ENCODE peak calls at places on chromosomes 4 and X, in six cellular contexts. O is MM.1S; F is activated CD8-positive, alpha-beta memory T cell treated with anti-CD3 and anti-CD28 coated beads for 4 hours; L is activated naive CD4-positive, alpha-beta T cell; H is NCI-H524; T is IMR-90. G is an unnamed sample.
A peak's percentile ranks its signal among the peaks of the same experiment; 100 is the strongest.

GRCh38 chrX:71285929-71286328 is 2.5 kb downstream of the NONO start:
- DNase-seq in O (no peak), F (no peak), L (no peak), H (no peak), T (no peak), G (no peak)

GRCh38 chr4:13678186-13678924 is 50.8 kb upstream of the BOD1L1 start:
- DNase-seq in O (peak; percentile 59), F (no peak), L (no peak), H (no peak), T (no peak), G (no peak)

GRCh38 chr4:74267998-74268606 is 40.2 kb upstream of the EPGN start:
- DNase-seq in O (peak; percentile 42), F (no peak), L (no peak), H (no peak), T (peak; percentile 79), G (no peak)

GRCh38 chrX:64093761-64094160 is 111.7 kb downstream of the AMER1 start:
- DNase-seq in O (no peak), F (no peak), L (no peak), H (no peak), T (peak; percentile 4), G (no peak)

GRCh38 chr4:41709844-41710481 is 38.6 kb downstream of the PHOX2B start:
- DNase-seq in O (no peak), F (no peak), L (no peak), H (no peak), T (peak; percentile 97), G (no peak)

GRCh38 chr4:3293410-3294391 is 880 bp downstream of the RGS12 start:
- DNase-seq in O (no peak), F (no peak), L (no peak), H (no peak), T (no peak), G (peak; percentile 81)

GRCh38 chr4:109729155-109729562 is 711 bp downstream of the PLA2G12A start:
- DNase-seq in O (no peak), F (no peak), L (no peak), H (no peak), T (peak; percentile 7), G (no peak)

GRCh38 chr4:157674699-157675098 is 454.2 kb downstream of the GRIA2 start:
- DNase-seq in O (no peak), F (no peak), L (no peak), H (no peak), T (no peak), G (peak; percentile 22)

G was measured in posterior vena cava.